ENCODE peak calls at places on chromosomes 13 and 19, in four cellular contexts. T, H, M and G are unnamed samples.

GRCh38 chr19:49335784-49336481 is 727 bp downstream of the CD37 start:
- DNase-seq in H (no peak), M (peak), T (no peak), G (no peak)

GRCh38 chr19:42388851-42389489 is 1.1 kb downstream of the CNFN start:
- DNase-seq in H (no peak), M (no peak), T (no peak), G (no peak)

GRCh38 chr13:51221674-51222509 is at the start of gene FAM124A:
- DNase-seq in T (peak), H (peak), M (peak), G (no peak)

GRCh38 chr19:16124953-16125352 is 13.3 kb downstream of the RAB8A start:
- DNase-seq in T (no peak), H (no peak), M (no peak), G (no peak)

GRCh38 chr13:39051157-39051556 is 12.9 kb downstream of the NHLRC3 start:
- DNase-seq in H (no peak), M (no peak), T (no peak), G (no peak)

GRCh38 chr13:64417609-64418008 is 2812.5 kb downstream of the PCDH9 start:
- DNase-seq in M (no peak), T (no peak), H (no peak), G (no peak)

GRCh38 chr13:73708393-73708985 is 425.7 kb downstream of the KLF12 start:
- DNase-seq in H (no peak), M (no peak), T (no peak), G (peak)

GRCh38 chr13:74647991-74648390 is 513.8 kb upstream of the KLF12 start:
- DNase-seq in M (no peak), H (no peak), T (no peak), G (no peak)